ENCODE peak calls at places on chromosomes 4 and X, in four cellular contexts. O is GM12878, G is SK-N-SH, B is HepG2. I is an unnamed sample.

GRCh38 chr4:141713771-141714445 is 77.5 kb downstream of the IL15 start:
- DNase-seq in O (no peak), G (no peak), B (no peak), I (no peak)

GRCh38 chrX:53481093-53481492 is 46.9 kb upstream of the HSD17B10 start:
- DNase-seq in O (no peak), G (no peak), B (no peak), I (peak)

GRCh38 chrX:139815771-139816170 is 107.8 kb upstream of the MCF2 start:
- DNase-seq in O (no peak), G (no peak), B (no peak), I (no peak)

GRCh38 chr4:85499573-85499972 is 24.6 kb downstream of the ARHGAP24 start:
- DNase-seq in O (no peak), G (no peak), B (no peak), I (no peak)

GRCh38 chrX:45697591-45697990 is 496.9 kb upstream of the DIPK2B start:
- DNase-seq in O (no peak), G (no peak), B (no peak), I (no peak)

GRCh38 chrX:134669378-134670098 is 11.3 kb upstream of the PLAC1 start:
- DNase-seq in O (no peak), G (peak), B (no peak), I (no peak)

GRCh38 chrX:1397441-1397840 is 5.5 kb upstream of the SLC25A6 start:
- DNase-seq in O (no peak), G (no peak), B (no peak), I (no peak)

GRCh38 chr4:107823870-107824366 is 814 bp upstream of the SGMS2 start:
- DNase-seq in O (no peak), G (no peak), B (no peak), I (no peak)

GRCh38 chrX:17564689-17565409 is 172.4 kb upstream of the SCML1 start:
- DNase-seq in O (no peak), G (no peak), B (no peak), I (no peak)

GRCh38 chr4:181108237-181108636 is 1135.0 kb upstream of the TENM3 start:
- DNase-seq in O (no peak), G (no peak), B (no peak), I (no peak)

GRCh38 chrX:24243692-24244091 is 70.2 kb downstream of the SUPT20HL2 start:
- DNase-seq in O (no peak), G (no peak), B (no peak), I (no peak)

GRCh38 chrX:2766921-2767320 is 15.1 kb downstream of the XG start:
- DNase-seq in O (no peak), G (no peak), B (no peak), I (no peak)

GRCh38 chr4:127889903-127890302 is 9.2 kb downstream of the PLK4 start:
- DNase-seq in O (no peak), G (no peak), B (no peak), I (no peak)

GRCh38 chr4:168509786-168510185 is 12.9 kb downstream of the PALLD start:
- DNase-seq in O (no peak), G (no peak), B (no peak), I (no peak)

GRCh38 chrX:41553688-41554087 is 106.5 kb downstream of the NYX start:
- DNase-seq in O (no peak), G (no peak), B (no peak), I (no peak)

GRCh38 chr4:123503698-123504389 is 107.2 kb downstream of the SPRY1 start:
- DNase-seq in O (no peak), G (no peak), B (no peak), I (no peak)

GRCh38 chr4:123506311-123506685 is 109.7 kb downstream of the SPRY1 start:
- DNase-seq in O (no peak), G (no peak), B (no peak), I (no peak)

GRCh38 chr4:123501733-123502132 is 105.1 kb downstream of the SPRY1 start:
- DNase-seq in O (no peak), G (no peak), B (no peak), I (no peak)

GRCh38 chr4:123505077-123505456 is 108.5 kb downstream of the SPRY1 start:
- DNase-seq in O (no peak), G (no peak), B (peak), I (no peak)

DNA sequence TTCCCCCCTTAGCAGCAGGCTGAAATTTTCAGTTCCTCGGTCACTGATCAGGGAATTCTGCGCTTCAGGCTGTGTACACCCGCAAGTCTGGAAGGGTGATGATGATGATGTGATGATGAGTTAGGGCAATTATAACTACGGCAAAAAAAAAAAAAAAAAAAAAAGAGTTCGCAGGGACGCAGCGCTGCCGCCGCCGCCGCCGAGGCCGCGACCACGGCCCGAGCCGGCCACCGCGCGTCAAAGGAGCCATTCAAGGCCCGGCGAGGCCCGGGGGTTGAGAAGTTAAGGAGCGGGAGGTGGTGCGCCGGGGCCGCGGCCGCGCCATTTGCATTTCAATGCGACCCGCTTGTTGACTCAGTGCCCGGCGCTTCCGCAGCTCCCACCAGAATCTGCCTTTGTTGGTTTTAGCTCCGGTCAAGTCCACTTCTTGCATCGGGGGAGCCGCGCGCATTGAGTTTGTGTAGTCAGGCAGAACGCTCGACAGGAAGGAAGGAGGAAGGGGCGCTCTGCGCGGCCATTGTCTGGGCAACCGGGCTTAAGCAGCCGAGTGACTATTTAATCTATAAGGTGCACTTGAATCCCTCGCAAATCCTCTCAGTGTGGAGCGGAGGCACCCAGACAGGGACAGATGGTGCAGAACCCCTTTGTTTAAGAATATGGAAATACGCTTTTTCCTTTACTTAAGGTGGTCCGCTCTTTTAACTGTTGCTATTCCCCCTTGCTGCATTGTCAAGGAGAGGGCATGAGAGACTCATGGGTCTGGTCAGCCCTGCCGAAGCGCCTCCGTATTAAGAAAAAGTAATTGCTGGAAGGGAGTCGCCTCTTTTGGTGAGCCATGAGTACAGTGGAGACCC is 109.1 kb downstream of the SPRY1 start:
- DNase-seq in O (no peak), G (peak), B (peak), I (no peak)
- TF ChIP-seq NFIC in O (no peak), G (no peak), B (peak), I (no peak)

GRCh38 chrX:154900323-154900722 is 14.2 kb downstream of the F8A1 start:
- DNase-seq in O (no peak), G (no peak), B (no peak), I (no peak)

DNA sequence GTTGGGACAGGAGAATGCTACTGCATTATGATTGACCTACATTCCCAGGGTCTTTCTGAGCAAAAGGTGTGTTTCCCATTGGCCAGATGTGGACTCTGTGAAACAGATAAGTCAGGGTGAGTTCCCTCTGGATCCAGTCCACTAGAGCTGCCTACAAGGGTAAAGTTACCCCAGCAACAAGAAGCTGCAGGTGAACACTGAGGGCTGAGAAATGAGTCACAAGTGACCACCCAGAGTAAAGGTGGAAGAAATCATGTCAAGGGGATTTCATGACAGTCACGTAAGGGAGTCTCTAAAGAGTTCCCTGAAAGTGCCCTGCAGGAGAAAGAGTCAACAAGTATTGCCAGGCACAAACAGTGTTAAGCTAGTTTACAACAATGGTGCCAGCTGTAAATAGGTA is 16.3 kb downstream of the F8A1 start:
- DNase-seq in O (no peak), G (no peak), B (no peak), I (no peak)
- TF ChIP-seq NFIC in O (no peak), G (no peak), B (no peak), I (no peak)

GRCh38 chr4:154329939-154330338 is 161.7 kb downstream of the DCHS2 start:
- DNase-seq in O (no peak), G (no peak), B (no peak), I (no peak)

GRCh38 chr4:154328030-154328429 is 163.6 kb downstream of the DCHS2 start:
- DNase-seq in O (no peak), G (no peak), B (no peak), I (no peak)

GRCh38 chr4:154335588-154335987 is 156.0 kb downstream of the DCHS2 start:
- DNase-seq in O (no peak), G (no peak), B (no peak), I (no peak)

GRCh38 chr4:154329268-154329858 is 162.2 kb downstream of the DCHS2 start:
- DNase-seq in O (no peak), G (no peak), B (peak), I (peak)

GRCh38 chr4:154332681-154333421 is 158.7 kb downstream of the DCHS2 start:
- DNase-seq in O (peak), G (peak), B (no peak), I (no peak)
- TF ChIP-seq NFIC in O (no peak), G (no peak), B (no peak), I (no peak)

GRCh38 chr4:176302283-176303275 is 17.2 kb upstream of the SPCS3 start:
- DNase-seq in O (no peak), G (no peak), B (no peak), I (no peak)
- TF ChIP-seq NFIC in O (no peak), G (peak), B (no peak), I (no peak)

GRCh38 chr4:4388836-4389575 is 2.1 kb downstream of the NSG1 start:
- DNase-seq in O (no peak), G (no peak), B (no peak), I (no peak)

GRCh38 chr4:4388418-4388817 is 1.5 kb downstream of the NSG1 start:
- DNase-seq in O (no peak), G (no peak), B (no peak), I (no peak)

GRCh38 chr4:4386736-4387392 is at the start of gene NSG1:
- DNase-seq in O (no peak), G (no peak), B (no peak), I (no peak)

GRCh38 chr4:4386296-4386735 is 586 bp upstream of the NSG1 start:
- DNase-seq in O (no peak), G (peak), B (no peak), I (no peak)

DNA sequence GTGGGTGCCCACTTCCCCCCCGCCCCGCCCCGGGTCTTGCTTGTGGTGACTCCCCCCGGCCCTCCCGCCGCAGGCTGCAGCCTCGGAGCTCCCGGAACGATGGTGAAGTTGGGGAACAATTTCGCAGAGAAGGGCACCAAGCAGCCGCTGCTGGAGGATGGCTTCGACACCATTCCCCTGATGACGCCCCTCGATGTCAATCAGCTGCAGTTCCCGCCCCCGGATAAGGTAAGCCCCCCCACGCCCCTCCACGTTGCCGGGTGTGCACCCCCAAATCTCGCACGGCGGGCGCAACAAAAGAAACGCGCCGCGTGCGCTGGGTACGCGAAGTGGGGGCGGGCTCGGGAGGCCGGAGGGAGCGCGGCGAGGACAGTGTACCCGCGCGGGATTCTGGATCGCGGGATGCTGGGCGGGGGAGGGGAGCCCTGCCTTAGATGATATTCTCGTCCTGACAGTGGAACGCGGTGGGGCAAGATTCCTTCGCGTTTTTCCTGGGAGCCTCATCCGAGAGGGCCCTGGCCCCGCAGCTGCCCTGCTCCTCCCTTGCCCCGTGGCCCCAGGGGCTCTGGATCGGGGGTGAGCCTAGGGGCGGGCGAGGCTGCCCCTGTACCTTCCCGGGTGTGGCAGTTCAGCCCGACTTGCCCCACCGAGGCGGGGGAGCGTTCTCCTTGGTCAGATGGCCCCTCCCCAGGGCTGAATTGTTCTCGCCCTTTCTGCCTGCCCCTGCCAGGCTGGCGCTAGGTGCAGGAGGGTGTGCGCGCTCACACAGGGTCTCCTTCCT is 819 bp downstream of the NSG1 start:
- DNase-seq in O (no peak), G (peak), B (no peak), I (no peak)
- TF ChIP-seq NFIC in O (no peak), G (no peak), B (no peak), I (no peak)